ENCODE peak calls at places on chromosomes 6 and 20, in ten cellular contexts. A, M, R, F, Z, C, O, X, J and L are unnamed samples.

GRCh38 chr6:143505111-143505510 is 6.4 kb downstream of the FUCA2 start:
- DNase-seq in A (no peak), M (no peak), R (no peak), F (no peak), Z (no peak), C (no peak), O (no peak), X (no peak), J (no peak), L (no peak)

GRCh38 chr6:108168501-108168979 is 2.7 kb downstream of the NR2E1 start:
- DNase-seq in A (no peak), M (peak; percentile 27), R (no peak), F (no peak), Z (peak; percentile 83), C (no peak), O (no peak), X (peak; percentile 69), J (no peak), L (no peak)

GRCh38 chr6:15779726-15780125 is 116.9 kb upstream of the DTNBP1 start:
- DNase-seq in A (no peak), M (no peak), R (no peak), F (no peak), Z (no peak), C (no peak), O (no peak), X (no peak), J (no peak), L (no peak)

GRCh38 chr20:49602370-49603208 is 34.7 kb upstream of the PTGIS start:
- DNase-seq in A (peak; percentile 41), M (no peak), R (no peak), F (no peak), Z (no peak), C (no peak), O (no peak), X (no peak), J (no peak), L (no peak)

GRCh38 chr6:148693882-148694484 is 52.8 kb upstream of the UST start:
- DNase-seq in A (no peak), M (no peak), R (no peak), F (no peak), Z (no peak), C (no peak), O (no peak), X (no peak), J (no peak), L (no peak)

GRCh38 chr6:134891633-134892032 is 58.3 kb downstream of the ALDH8A1 start:
- DNase-seq in A (no peak), M (no peak), R (no peak), F (no peak), Z (no peak), C (no peak), O (no peak), X (no peak), J (no peak), L (no peak)

GRCh38 chr6:29953001-29953436 is 10.7 kb downstream of the HLA-A start:
- DNase-seq in A (peak; percentile 21), M (peak; percentile 75), R (no peak), F (no peak), Z (no peak), C (no peak), O (peak; percentile 79), X (no peak), J (no peak), L (peak; percentile 93)

GRCh38 chr6:46917002-46917401 is 4.7 kb downstream of the ADGRF5 start:
- DNase-seq in A (no peak), M (no peak), R (no peak), F (no peak), Z (no peak), C (no peak), O (no peak), X (no peak), J (no peak), L (no peak)

GRCh38 chr6:4466769-4467480 is 309.3 kb upstream of the CDYL start:
- DNase-seq in A (no peak), M (no peak), R (no peak), F (no peak), Z (no peak), C (no peak), O (no peak), X (no peak), J (no peak), L (no peak)

GRCh38 chr6:57147955-57148858 is 23.9 kb upstream of the BAG2 start:
- DNase-seq in A (no peak), M (no peak), R (no peak), F (no peak), Z (no peak), C (no peak), O (peak; percentile 26), X (no peak), J (no peak), L (no peak)

GRCh38 chr6:127971945-127972391 is 71.1 kb upstream of the THEMIS start:
- DNase-seq in A (peak; percentile 70), M (peak; percentile 21), R (no peak), F (no peak), Z (no peak), C (no peak), O (peak; percentile 66), X (peak; percentile 78), J (peak; percentile 30), L (peak; percentile 86)

GRCh38 chr20:17456226-17456625 is 75.0 kb downstream of the BFSP1 start:
- DNase-seq in A (no peak), M (no peak), R (no peak), F (no peak), Z (no peak), C (no peak), O (no peak), X (no peak), J (no peak), L (no peak)

GRCh38 chr6:16481680-16482079 is 243.3 kb downstream of the GMPR start:
- DNase-seq in A (no peak), M (no peak), R (peak; percentile 23), F (no peak), Z (no peak), C (no peak), O (no peak), X (no peak), J (peak; percentile 49), L (no peak)

GRCh38 chr6:91155129-91155528 is 568.3 kb upstream of the MAP3K7 start:
- DNase-seq in A (no peak), M (no peak), R (no peak), F (no peak), Z (no peak), C (no peak), O (no peak), X (no peak), J (no peak), L (no peak)

GRCh38 chr6:158900614-158901312 is 81.6 kb upstream of the EZR start:
- DNase-seq in A (no peak), M (no peak), R (no peak), F (no peak), Z (peak; percentile 25), C (no peak), O (no peak), X (no peak), J (no peak), L (no peak)

GRCh38 chr20:55038684-55039083 is 563.3 kb downstream of the DOK5 start:
- DNase-seq in A (no peak), M (no peak), R (no peak), F (no peak), Z (no peak), C (no peak), O (no peak), X (no peak), J (no peak), L (no peak)

GRCh38 chr6:45556828-45557227 is 179.1 kb upstream of the SUPT3H start:
- DNase-seq in A (no peak), M (no peak), R (no peak), F (no peak), Z (no peak), C (no peak), O (no peak), X (no peak), J (no peak), L (no peak)

GRCh38 chr20:17875106-17875980 is 93.3 kb downstream of the SNX5 start:
- DNase-seq in A (peak; percentile 55), M (peak; percentile 97), R (no peak), F (no peak), Z (no peak), C (no peak), O (peak; percentile 34), X (no peak), J (no peak), L (no peak)

GRCh38 chr6:36249536-36249935 is 20.3 kb upstream of the PNPLA1 start:
- DNase-seq in A (peak; percentile 20), M (peak; percentile 51), R (no peak), F (no peak), Z (no peak), C (no peak), O (no peak), X (no peak), J (no peak), L (no peak)

GRCh38 chr6:25022140-25022553 is 86.4 kb upstream of the RIPOR2 start:
- DNase-seq in A (peak; percentile 77), M (peak; percentile 49), R (no peak), F (no peak), Z (no peak), C (no peak), O (no peak), X (no peak), J (no peak), L (no peak)

GRCh38 chr6:1610497-1611321 is 994 bp downstream of the FOXC1 start:
- DNase-seq in A (peak; percentile 29), M (no peak), R (no peak), F (peak; percentile 37), Z (no peak), C (no peak), O (peak; percentile 73), X (peak; percentile 78), J (no peak), L (no peak)

GRCh38 chr6:24922854-24923253 is 12.9 kb downstream of the RIPOR2 start:
- DNase-seq in A (no peak), M (no peak), R (no peak), F (no peak), Z (no peak), C (no peak), O (no peak), X (no peak), J (no peak), L (no peak)

GRCh38 chr6:30556714-30556963 is 350 bp upstream of the GNL1 start:
- DNase-seq in A (no peak), M (no peak), R (peak; percentile 75), F (no peak), Z (no peak), C (no peak), O (no peak), X (no peak), J (peak; percentile 75), L (no peak)

GRCh38 chr6:135439549-135439948 is 58.0 kb downstream of the AHI1 start:
- DNase-seq in A (no peak), M (no peak), R (no peak), F (no peak), Z (no peak), C (no peak), O (no peak), X (no peak), J (no peak), L (no peak)

GRCh38 chr6:133446789-133447188 is 205.6 kb downstream of the EYA4 start:
- DNase-seq in A (no peak), M (no peak), R (no peak), F (no peak), Z (no peak), C (no peak), O (no peak), X (no peak), J (no peak), L (no peak)

GRCh38 chr6:161443868-161444267 is 170.0 kb upstream of the AGPAT4 start:
- DNase-seq in A (no peak), M (no peak), R (no peak), F (no peak), Z (peak; percentile 59), C (no peak), O (no peak), X (no peak), J (no peak), L (no peak)

GRCh38 chr6:109628158-109629000 is 62.6 kb downstream of the AK9 start:
- DNase-seq in A (no peak), M (no peak), R (no peak), F (no peak), Z (no peak), C (no peak), O (no peak), X (no peak), J (no peak), L (no peak)

GRCh38 chr20:44069203-44069931 is 117.6 kb downstream of the JPH2 start:
- DNase-seq in A (no peak), M (no peak), R (peak; percentile 61), F (no peak), Z (no peak), C (no peak), O (no peak), X (peak; percentile 82), J (peak; percentile 23), L (no peak)